ENCODE peak calls at places on chromosome 20, in nine cellular contexts. One of them, this sample, is unnamed.

GRCh38 chr20:40232288-40232687 is 456.7 kb downstream of the MAFB start:
- DNase-seq in B cell: no peak
- DNase-seq in stimulated activated naive B cell treated with anti-CD40 and anti-IgM and Interleukin-4, amounts not matched to agents 10 μg/mL and 1 μg/mL and 100 μg/mL, for 72 hours: no peak
- DNase-seq in NCI-H510A treated with DMSO at 0.1 percent for 48 hours: no peak
- DNase-seq in endothelial cell: no peak
- DNase-seq in anterior cingulate cortex: no peak
- DNase-seq in MCF 10A: peak; percentile 26
- DNase-seq in ureter: no peak
- DNase-seq in GM04504: no peak
- DNase-seq in this sample: no peak

GRCh38 chr20:50245561-50246366 is 55.1 kb downstream of the CEBPB start:
- DNase-seq in B cell: no peak
- DNase-seq in stimulated activated naive B cell treated with anti-CD40 and anti-IgM and Interleukin-4, amounts not matched to agents 10 μg/mL and 1 μg/mL and 100 μg/mL, for 72 hours: no peak
- DNase-seq in NCI-H510A treated with DMSO at 0.1 percent for 48 hours: no peak
- DNase-seq in endothelial cell: no peak
- DNase-seq in anterior cingulate cortex: no peak
- DNase-seq in MCF 10A: peak; percentile 81
- DNase-seq in ureter: no peak
- DNase-seq in GM04504: peak; percentile 41
- DNase-seq in this sample: no peak

GRCh38 chr20:62984666-62985065 is 22.1 kb downstream of the BHLHE23 start:
- DNase-seq in B cell: no peak
- DNase-seq in stimulated activated naive B cell treated with anti-CD40 and anti-IgM and Interleukin-4, amounts not matched to agents 10 μg/mL and 1 μg/mL and 100 μg/mL, for 72 hours: no peak
- DNase-seq in NCI-H510A treated with DMSO at 0.1 percent for 48 hours: no peak
- DNase-seq in endothelial cell: no peak
- DNase-seq in anterior cingulate cortex: peak; percentile 49
- DNase-seq in MCF 10A: no peak
- DNase-seq in ureter: no peak
- DNase-seq in GM04504: no peak
- DNase-seq in this sample: no peak

GRCh38 chr20:4217349-4217761 is 202.0 kb upstream of the RNF24 start:
- DNase-seq in B cell: no peak
- DNase-seq in stimulated activated naive B cell treated with anti-CD40 and anti-IgM and Interleukin-4, amounts not matched to agents 10 μg/mL and 1 μg/mL and 100 μg/mL, for 72 hours: no peak
- DNase-seq in NCI-H510A treated with DMSO at 0.1 percent for 48 hours: no peak
- DNase-seq in endothelial cell: no peak
- DNase-seq in anterior cingulate cortex: no peak
- DNase-seq in MCF 10A: peak; percentile 56
- DNase-seq in ureter: no peak
- DNase-seq in GM04504: no peak
- DNase-seq in this sample: no peak

GRCh38 chr20:57259179-57260021 is 7.0 kb downstream of the BMP7 start:
- DNase-seq in B cell: no peak
- DNase-seq in stimulated activated naive B cell treated with anti-CD40 and anti-IgM and Interleukin-4, amounts not matched to agents 10 μg/mL and 1 μg/mL and 100 μg/mL, for 72 hours: no peak
- DNase-seq in NCI-H510A treated with DMSO at 0.1 percent for 48 hours: no peak
- DNase-seq in endothelial cell: no peak
- DNase-seq in anterior cingulate cortex: peak; percentile 63
- DNase-seq in MCF 10A: no peak
- DNase-seq in ureter: no peak
- DNase-seq in GM04504: no peak
- DNase-seq in this sample: no peak

GRCh38 chr20:53365676-53366075 is 228.0 kb downstream of the ZNF217 start:
- DNase-seq in B cell: no peak
- DNase-seq in stimulated activated naive B cell treated with anti-CD40 and anti-IgM and Interleukin-4, amounts not matched to agents 10 μg/mL and 1 μg/mL and 100 μg/mL, for 72 hours: no peak
- DNase-seq in NCI-H510A treated with DMSO at 0.1 percent for 48 hours: no peak
- DNase-seq in endothelial cell: no peak
- DNase-seq in anterior cingulate cortex: no peak
- DNase-seq in MCF 10A: no peak
- DNase-seq in ureter: no peak
- DNase-seq in GM04504: no peak
- DNase-seq in this sample: no peak

GRCh38 chr20:60137657-60138245 is 179.5 kb downstream of the CDH26 start:
- DNase-seq in B cell: peak; percentile 4
- DNase-seq in stimulated activated naive B cell treated with anti-CD40 and anti-IgM and Interleukin-4, amounts not matched to agents 10 μg/mL and 1 μg/mL and 100 μg/mL, for 72 hours: peak; percentile 5
- DNase-seq in NCI-H510A treated with DMSO at 0.1 percent for 48 hours: peak; percentile 44
- DNase-seq in endothelial cell: peak; percentile 51
- DNase-seq in anterior cingulate cortex: no peak
- DNase-seq in MCF 10A: peak; percentile 65
- DNase-seq in ureter: no peak
- DNase-seq in GM04504: no peak
- DNase-seq in this sample: peak; percentile 12

GRCh38 chr20:16942702-16943101 is 194.5 kb downstream of the OTOR start:
- DNase-seq in B cell: no peak
- DNase-seq in stimulated activated naive B cell treated with anti-CD40 and anti-IgM and Interleukin-4, amounts not matched to agents 10 μg/mL and 1 μg/mL and 100 μg/mL, for 72 hours: no peak
- DNase-seq in NCI-H510A treated with DMSO at 0.1 percent for 48 hours: no peak
- DNase-seq in endothelial cell: no peak
- DNase-seq in anterior cingulate cortex: no peak
- DNase-seq in MCF 10A: peak; percentile 36
- DNase-seq in ureter: no peak
- DNase-seq in GM04504: no peak
- DNase-seq in this sample: no peak

GRCh38 chr20:47451602-47451904 is 50.1 kb upstream of the NCOA3 start:
- DNase-seq in B cell: no peak
- DNase-seq in stimulated activated naive B cell treated with anti-CD40 and anti-IgM and Interleukin-4, amounts not matched to agents 10 μg/mL and 1 μg/mL and 100 μg/mL, for 72 hours: no peak
- DNase-seq in NCI-H510A treated with DMSO at 0.1 percent for 48 hours: no peak
- DNase-seq in endothelial cell: no peak
- DNase-seq in anterior cingulate cortex: no peak
- DNase-seq in MCF 10A: no peak
- DNase-seq in ureter: no peak
- DNase-seq in GM04504: no peak
- DNase-seq in this sample: no peak

This sample was measured in activated T-cell treated with anti-CD3 and anti-CD28 coated beads for 48 hours.